ENCODE peak calls at places on chromosomes 7 and 10, in six cellular contexts. E is ovary, P is Peyer's patch, X is esophagus muscularis mucosa, J is transverse colon, Z is adrenal gland. V is an unnamed sample.

GRCh38 chr7:36283711-36284130 is 105.9 kb upstream of the ANLN start:
- DNase-seq in J (peak; percentile 48), Z (peak; percentile 64), X (no peak), E (no peak), P (peak; percentile 82), V (no peak)

GRCh38 chr10:4676566-4676965 is 149.4 kb upstream of the AKR1E2 start:
- DNase-seq in P (no peak), Z (no peak), J (no peak), E (no peak), X (no peak), V (no peak)

GRCh38 chr10:3760083-3760482 is 24.9 kb downstream of the KLF6 start:
- DNase-seq in X (no peak), Z (no peak), E (no peak), J (no peak), P (no peak), V (peak; percentile 60)

GRCh38 chr10:131946321-131946751 is 35.4 kb downstream of the BNIP3 start:
- DNase-seq in X (no peak), P (no peak), Z (peak; percentile 62), J (no peak), E (peak; percentile 28), V (no peak)

GRCh38 chr7:17474724-17475344 is 176.4 kb downstream of the AHR start:
- DNase-seq in X (no peak), P (no peak), Z (no peak), J (no peak), E (no peak), V (no peak)

GRCh38 chr10:88800152-88801125 is 2.1 kb upstream of the LIPM start:
- DNase-seq in J (no peak), Z (no peak), E (no peak), P (no peak), X (no peak), V (no peak)

GRCh38 chr7:30038182-30038980 is 10.2 kb downstream of the PLEKHA8 start:
- DNase-seq in E (no peak), Z (no peak), J (no peak), P (no peak), X (no peak), V (no peak)

GRCh38 chr10:94439275-94439861 is 37.0 kb downstream of the TBC1D12 start:
- DNase-seq in P (no peak), E (no peak), Z (no peak), J (no peak), X (no peak), V (no peak)

GRCh38 chr10:98293550-98294269 is 25.7 kb upstream of the LOXL4 start:
- DNase-seq in J (no peak), X (no peak), Z (no peak), E (no peak), P (no peak), V (no peak)

GRCh38 chr10:69732826-69733150 is 68.9 kb upstream of the COL13A1 start:
- DNase-seq in P (no peak), E (no peak), J (no peak), X (no peak), Z (no peak), V (no peak)

GRCh38 chr10:117900280-117900679 is 146.5 kb downstream of the RAB11FIP2 start:
- DNase-seq in J (no peak), E (no peak), X (no peak), Z (no peak), P (no peak), V (peak; percentile 18)

GRCh38 chr7:143015926-143016490 is 10.9 kb downstream of the OR9A2 start:
- DNase-seq in E (no peak), X (no peak), J (no peak), Z (no peak), P (no peak), V (no peak)

GRCh38 chr10:125778556-125778955 is 2.9 kb upstream of the MMP21 start:
- DNase-seq in J (no peak), X (no peak), E (no peak), Z (no peak), P (no peak), V (no peak)

GRCh38 chr10:62650411-62650810 is 154.1 kb upstream of the ADO start:
- DNase-seq in E (no peak), X (no peak), Z (no peak), J (no peak), P (no peak), V (no peak)

GRCh38 chr7:116330961-116331360 is 120.6 kb downstream of the TES start:
- DNase-seq in X (no peak), P (no peak), Z (no peak), J (no peak), E (no peak), V (no peak)

GRCh38 chr7:142867097-142867378 is 12.2 kb downstream of the EPHB6 start:
- DNase-seq in X (peak; percentile 72), J (no peak), E (no peak), P (no peak), Z (no peak), V (no peak)

GRCh38 chr7:28272461-28272877 is 91.9 kb upstream of the JAZF1 start:
- DNase-seq in J (peak; percentile 25), E (peak; percentile 55), Z (peak; percentile 55), X (no peak), P (peak; percentile 48), V (no peak)

GRCh38 chr10:35416628-35417625 is 80.6 kb downstream of the CCNY start:
- DNase-seq in X (no peak), E (no peak), Z (no peak), J (no peak), P (no peak), V (peak; percentile 19)

GRCh38 chr10:74901240-74901827 is 74.9 kb downstream of the KAT6B start:
- DNase-seq in J (no peak), P (no peak), Z (no peak), X (no peak), E (no peak), V (no peak)

GRCh38 chr10:74896788-74897527 is 70.6 kb downstream of the KAT6B start:
- DNase-seq in E (no peak), P (no peak), Z (no peak), J (no peak), X (no peak), V (no peak)

GRCh38 chr10:74901867-74902439 is 75.6 kb downstream of the KAT6B start:
- DNase-seq in P (no peak), E (no peak), X (no peak), Z (no peak), J (no peak), V (no peak)

GRCh38 chr10:74900297-74900696 is 73.9 kb downstream of the KAT6B start:
- DNase-seq in J (peak; percentile 17), E (no peak), X (no peak), P (peak; percentile 30), Z (no peak), V (no peak)

GRCh38 chr10:74898201-74898976 is 72.0 kb downstream of the KAT6B start:
- DNase-seq in X (no peak), E (no peak), P (peak; percentile 31), J (no peak), Z (no peak), V (no peak)
- TF ChIP-seq POLR2A in X (no peak), E (no peak), P (no peak), J (no peak), Z (no peak), V (no peak)

GRCh38 chr7:56051339-56052191 is at the start of the genes CCT6A and PSPH:
- DNase-seq in E (peak; percentile 98), X (peak; percentile 99), J (peak; percentile 98), Z (peak; percentile 99), P (peak; percentile 95), V (no peak)
- TF ChIP-seq POLR2A in E (peak; percentile 88), X (peak; percentile 44), J (peak; percentile 92), Z (peak; percentile 94), P (peak; percentile 91), V (peak; percentile 49)

GRCh38 chr10:83144461-83144860 is 994.8 kb upstream of the GHITM start:
- DNase-seq in J (no peak), P (no peak), E (no peak), Z (no peak), X (no peak), V (no peak)

GRCh38 chr10:83142074-83142563 is 997.2 kb upstream of the GHITM start:
- DNase-seq in J (no peak), X (no peak), Z (no peak), P (no peak), E (no peak), V (no peak)
- TF ChIP-seq POLR2A in J (no peak), X (no peak), Z (no peak), P (no peak), E (no peak), V (no peak)

DNA sequence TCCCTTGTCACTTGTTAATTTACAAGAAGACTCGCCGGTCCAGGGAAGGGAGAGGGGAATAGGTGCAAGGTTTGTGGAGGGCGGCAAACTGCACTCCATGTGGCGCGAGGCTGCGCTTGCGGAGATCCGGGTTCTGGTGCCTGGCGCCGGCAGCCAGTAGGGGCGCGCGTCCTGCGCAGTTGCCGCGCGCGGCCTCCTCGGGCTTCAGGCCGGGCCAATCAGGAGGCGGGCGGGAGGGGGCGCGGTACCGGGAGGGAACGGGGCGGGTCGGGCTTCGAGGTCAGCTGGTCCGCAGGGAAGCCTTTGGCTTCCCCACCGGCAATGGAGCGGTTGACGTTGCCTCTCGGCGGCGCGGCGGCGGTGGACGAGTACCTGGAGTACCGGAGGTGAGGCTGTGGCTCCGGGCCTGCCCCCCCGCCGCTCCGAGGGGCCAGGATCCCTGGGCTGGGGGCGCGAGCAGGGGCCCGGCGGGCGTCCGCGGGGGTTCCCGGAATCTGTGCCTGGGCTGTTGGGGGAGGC is at the start of gene FAM221A:
- DNase-seq in J (peak; percentile 94), E (peak; percentile 91), Z (peak; percentile 89), P (peak; percentile 80), X (peak; percentile 93), V (no peak)
- TF ChIP-seq POLR2A in J (no peak), E (peak; percentile 45), Z (no peak), P (peak; percentile 52), X (peak; percentile 18), V (no peak)

DNA sequence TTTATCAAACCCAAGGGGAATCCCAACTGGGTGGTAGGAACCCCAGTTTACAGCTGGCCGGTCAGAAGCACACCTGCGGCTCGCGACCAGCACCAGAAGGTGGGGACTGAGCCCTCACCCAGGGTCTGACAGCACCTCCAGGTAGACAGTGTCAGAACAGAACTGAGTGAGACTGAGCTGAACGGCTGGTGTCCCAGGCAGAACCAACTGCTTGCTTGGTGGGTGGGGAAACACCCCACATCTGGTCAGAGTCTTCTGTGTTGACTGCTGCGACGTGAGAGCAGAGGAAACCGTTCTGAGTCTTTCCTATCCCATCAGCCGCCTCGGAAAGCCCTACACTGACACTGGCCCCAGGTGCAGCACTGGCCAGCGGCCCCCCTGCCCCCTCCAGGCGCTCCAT is 160.7 kb downstream of the MAD1L1 start:
- DNase-seq in E (no peak), Z (no peak), P (peak; percentile 31), X (no peak), J (no peak), V (no peak)
- TF ChIP-seq POLR2A in E (no peak), Z (no peak), P (no peak), X (no peak), J (no peak), V (no peak)

DNA sequence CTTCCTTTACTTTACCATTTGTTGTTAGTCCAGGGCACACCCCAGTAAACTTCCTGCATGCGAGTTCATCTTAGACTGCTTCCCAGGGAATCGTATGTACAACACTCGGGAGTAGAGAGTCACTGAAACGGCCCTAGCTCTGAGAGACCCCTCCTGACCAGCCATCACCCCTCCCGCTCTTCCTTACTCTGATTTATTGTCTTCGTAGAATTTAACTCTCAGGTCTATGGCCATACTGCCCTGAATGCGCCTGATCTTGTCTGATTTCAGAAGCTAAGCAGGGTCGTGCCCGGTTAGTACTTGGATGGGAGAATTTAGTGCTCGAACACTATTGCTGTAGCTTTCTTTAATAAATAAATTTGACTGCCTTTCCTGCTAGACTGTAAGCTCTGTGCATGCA is 140.8 kb downstream of the PRPF18 start:
- DNase-seq in P (no peak), Z (no peak), J (no peak), X (no peak), E (no peak), V (no peak)
- TF ChIP-seq POLR2A in P (no peak), Z (no peak), J (no peak), X (no peak), E (no peak), V (no peak)

V was measured in vagina.